ENCODE peak calls at places on chromosomes 11 and 22, in six cellular contexts. D, K, E, I, Q and O are unnamed samples.

GRCh38 chr11:8796926-8797325 is 114.1 kb upstream of the AKIP1 start:
- DNase-seq in D (no peak), K (no peak), E (no peak), I (no peak), Q (no peak), O (no peak)

GRCh38 chr11:11580831-11581492 is 40.8 kb downstream of the GALNT18 start:
- DNase-seq in D (no peak), K (peak; percentile 45), E (no peak), I (no peak), Q (no peak), O (no peak)

GRCh38 chr11:1038921-1039320 is 2.4 kb upstream of the MUC6 start:
- DNase-seq in D (no peak), K (no peak), E (no peak), I (no peak), Q (no peak), O (no peak)

GRCh38 chr11:15651033-15651432 is 536.3 kb downstream of the INSC start:
- DNase-seq in D (no peak), K (no peak), E (no peak), I (no peak), Q (no peak), O (no peak)

GRCh38 chr11:34192481-34193401 is 87.3 kb downstream of the NAT10 start:
- DNase-seq in D (no peak), K (peak; percentile 28), E (peak; percentile 43), I (peak; percentile 91), Q (peak; percentile 36), O (no peak)

GRCh38 chr11:18727499-18728236 is 1.7 kb upstream of the IGSF22 start:
- DNase-seq in D (no peak), K (peak; percentile 37), E (no peak), I (peak; percentile 63), Q (peak; percentile 47), O (no peak)

GRCh38 chr11:617912-618682 is 2.3 kb upstream of the IRF7 start:
- DNase-seq in D (no peak), K (no peak), E (no peak), I (no peak), Q (no peak), O (no peak)

GRCh38 chr11:23280088-23280487 is 419.8 kb upstream of the CCDC179 start:
- DNase-seq in D (no peak), K (no peak), E (no peak), I (no peak), Q (no peak), O (no peak)

GRCh38 chr22:30425616-30426394 is at the start of gene MTFP1:
- DNase-seq in D (peak; percentile 60), K (peak; percentile 74), E (peak; percentile 67), I (peak; percentile 59), Q (peak; percentile 74), O (peak; percentile 66)

GRCh38 chr22:27115816-27116256 is 458.4 kb downstream of the MIAT start:
- DNase-seq in D (no peak), K (no peak), E (no peak), I (peak; percentile 41), Q (peak; percentile 30), O (no peak)

GRCh38 chr11:8000390-8000789 is 13.3 kb downstream of the EIF3F start:
- DNase-seq in D (no peak), K (no peak), E (no peak), I (no peak), Q (no peak), O (no peak)

GRCh38 chr22:23179381-23180294 is 671 bp upstream of the BCR start:
- DNase-seq in D (no peak), K (peak; percentile 55), E (no peak), I (no peak), Q (peak; percentile 32), O (peak; percentile 58)

GRCh38 chr11:95154514-95154913 is 64.9 kb downstream of the ENDOD1 start:
- DNase-seq in D (no peak), K (peak; percentile 68), E (no peak), I (peak; percentile 69), Q (peak; percentile 53), O (no peak)

GRCh38 chr11:29773656-29774264 is 243.1 kb downstream of the KCNA4 start:
- DNase-seq in D (no peak), K (no peak), E (peak; percentile 32), I (no peak), Q (no peak), O (no peak)

GRCh38 chr22:37520754-37521153 is 1.5 kb upstream of the CARD10 start:
- DNase-seq in D (no peak), K (no peak), E (no peak), I (no peak), Q (no peak), O (no peak)

GRCh38 chr11:17766590-17766989 is 32.0 kb downstream of the KCNC1 start:
- DNase-seq in D (no peak), K (no peak), E (no peak), I (no peak), Q (no peak), O (no peak)

GRCh38 chr11:66933508-66933907 is 24.7 kb downstream of the PC start:
- DNase-seq in D (no peak), K (no peak), E (no peak), I (no peak), Q (no peak), O (no peak)

GRCh38 chr11:102194257-102194656 is 84.0 kb downstream of the YAP1 start:
- DNase-seq in D (no peak), K (no peak), E (no peak), I (no peak), Q (no peak), O (no peak)

GRCh38 chr11:76056881-76057280 is 149.4 kb downstream of the WNT11 start:
- DNase-seq in D (no peak), K (no peak), E (no peak), I (no peak), Q (no peak), O (no peak)

GRCh38 chr22:44916281-44917231 is 93.2 kb downstream of the PHF21B start:
- DNase-seq in D (peak; percentile 42), K (no peak), E (no peak), I (no peak), Q (no peak), O (peak; percentile 35)

GRCh38 chr22:40844951-40845350 is 11.5 kb downstream of the ST13 start:
- DNase-seq in D (no peak), K (no peak), E (no peak), I (no peak), Q (no peak), O (no peak)
- H3K27ac ChIP-seq in D (no peak overlapping the region), K (no peak overlapping the region), E (no peak overlapping the region), I (no peak overlapping the region), Q (no peak overlapping the region), O (no peak overlapping the region)

DNA sequence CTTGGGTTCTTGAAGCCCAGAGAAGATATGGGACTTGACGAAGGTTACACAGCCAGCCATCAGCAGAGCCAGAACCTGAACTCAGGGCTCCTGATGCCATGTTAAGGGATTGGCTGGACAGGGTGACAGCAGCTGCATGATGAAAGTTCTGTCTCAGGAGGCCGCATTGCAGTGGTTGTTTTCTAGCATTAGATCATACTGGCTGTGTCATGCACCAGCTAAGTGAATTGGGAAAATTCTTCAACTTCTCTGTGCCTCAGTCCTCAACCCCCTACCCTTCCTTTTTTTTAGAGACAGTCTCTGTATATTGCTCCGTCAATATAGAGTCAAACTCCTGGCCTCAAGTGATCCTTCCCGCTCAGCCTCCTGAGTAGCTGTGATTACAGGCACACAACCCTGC is 5.4 kb upstream of the LTBP3 start:
- DNase-seq in D (no peak), K (no peak), E (no peak), I (no peak), Q (no peak), O (no peak)
- H3K4me1 ChIP-seq in D (peaks cover 21% of the 10 kb centered on the region), K (peaks cover 63% of the 10 kb centered on the region), E (peaks cover 35% of the 10 kb centered on the region), I (peaks cover 42% of the 10 kb centered on the region), Q (peaks cover 19% of the 10 kb centered on the region), O (peaks cover 45% of the 10 kb centered on the region)

DNA sequence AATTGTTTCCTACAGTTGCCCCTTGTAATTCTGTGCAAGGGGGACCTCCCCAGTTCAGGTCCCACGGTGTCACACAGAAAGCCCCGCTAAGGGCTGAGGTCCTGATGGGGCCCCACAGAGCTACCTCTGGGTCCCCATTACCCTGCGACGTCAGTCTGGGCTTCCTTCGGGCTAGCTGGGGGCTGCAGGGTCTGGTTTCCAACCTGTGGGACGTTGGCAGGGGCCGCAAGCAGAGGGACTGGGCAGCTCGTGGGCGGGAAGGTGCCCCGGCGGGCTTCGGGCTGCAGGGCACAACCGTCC is 698 bp downstream of the SLC37A4 start:
- DNase-seq in D (no peak), K (no peak), E (no peak), I (no peak), Q (no peak), O (no peak)
- H3K27ac ChIP-seq in D (peak overlapping the region; percentile 86), K (peak overlapping the region; percentile 51), E (peak overlapping the region; percentile 85), I (peak overlapping the region; percentile 15), Q (peak overlapping the region; percentile 75), O (peak overlapping the region; percentile 86)

GRCh38 chr11:47274495-47275235 is 4.7 kb downstream of the MADD start:
- DNase-seq in D (peak; percentile 31), K (no peak), E (no peak), I (no peak), Q (no peak), O (no peak)

GRCh38 chr11:47270331-47271271 is 668 bp downstream of the MADD start:
- DNase-seq in D (no peak), K (peak; percentile 30), E (no peak), I (peak; percentile 49), Q (peak; percentile 53), O (peak; percentile 39)

GRCh38 chr11:47271328-47271727 is 1.4 kb downstream of the MADD start:
- DNase-seq in D (no peak), K (no peak), E (no peak), I (no peak), Q (no peak), O (no peak)

GRCh38 chr11:47271961-47272661 is 2.2 kb downstream of the MADD start:
- DNase-seq in D (no peak), K (no peak), E (no peak), I (no peak), Q (peak; percentile 51), O (no peak)

GRCh38 chr11:47272706-47273105 is 2.8 kb downstream of the MADD start:
- DNase-seq in D (no peak), K (no peak), E (no peak), I (no peak), Q (no peak), O (no peak)
- H3K4me1 ChIP-seq in D (peaks cover 14% of the 10 kb centered on the region), K (peaks cover 26% of the 10 kb centered on the region), E (peaks cover 46% of the 10 kb centered on the region), I (peaks cover 19% of the 10 kb centered on the region), Q (peaks cover 24% of the 10 kb centered on the region), O (peaks cover 40% of the 10 kb centered on the region)

DNA sequence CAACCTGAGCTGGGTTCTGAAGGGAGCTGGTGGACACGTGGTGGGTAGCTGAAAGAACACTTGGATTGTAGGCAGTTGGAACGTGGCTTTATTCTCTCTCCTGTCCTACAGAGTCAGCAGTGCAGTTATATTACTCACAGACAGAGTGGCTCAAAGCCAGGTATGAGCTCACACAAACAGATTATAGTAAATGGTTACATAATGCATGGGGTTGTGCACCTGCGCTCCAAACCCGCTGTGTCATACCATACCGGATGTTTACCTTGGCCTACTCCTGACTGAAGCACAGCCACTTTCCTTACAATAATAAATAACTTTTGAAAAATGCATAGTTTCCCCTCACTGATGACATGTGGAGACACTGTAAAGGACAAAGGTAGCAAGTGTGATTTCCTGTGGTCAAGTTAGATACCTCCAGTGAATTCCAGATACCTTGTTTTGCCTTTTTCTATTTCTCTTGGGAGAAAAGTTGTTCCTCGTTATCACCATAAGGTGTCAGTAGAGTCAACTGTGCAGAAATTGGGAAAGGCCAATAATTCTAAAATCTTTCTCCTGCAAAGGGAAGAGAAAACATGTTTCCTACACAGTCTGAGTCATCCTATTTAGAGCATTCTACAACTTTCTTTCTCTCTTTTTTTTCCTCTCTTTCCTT is 13.5 kb downstream of the MS4A6A start:
- DNase-seq in D (no peak), K (peak; percentile 29), E (peak; percentile 50), I (peak; percentile 100), Q (no peak), O (no peak)
- H3K27ac ChIP-seq in D (no peak overlapping the region), K (no peak overlapping the region), E (no peak overlapping the region), I (peak overlapping the region; percentile 84), Q (no peak overlapping the region), O (no peak overlapping the region)